ENCODE peak calls at places on chromosomes 13 and 19, in seven cellular contexts. N is thoracic aorta, X is Peyer's patch, J is endodermal cell, E is PC-9, H is MM.1S, V is pancreas. O is an unnamed sample.

GRCh38 chr19:49678970-49679831 is 2.1 kb downstream of the PRMT1 start:
- DNase-seq in N (no peak), X (no peak), J (no peak), E (no peak), H (no peak), V (no peak), O (no peak)

GRCh38 chr19:55092423-55093318 is 17.0 kb downstream of the EPS8L1 start:
- DNase-seq in N (no peak), X (no peak), J (peak; percentile 90), E (no peak), H (no peak), V (no peak), O (no peak)

GRCh38 chr19:45451181-45451849 is 16.5 kb upstream of the FOSB start:
- DNase-seq in N (no peak), X (peak; percentile 51), J (peak; percentile 69), E (no peak), H (peak; percentile 80), V (no peak), O (no peak)

GRCh38 chr13:50224534-50224933 is 209.3 kb downstream of the KCNRG start:
- DNase-seq in N (no peak), X (no peak), J (no peak), E (no peak), H (no peak), V (no peak), O (no peak)

GRCh38 chr19:49637865-49638350 is 2.0 kb downstream of the RRAS start:
- DNase-seq in N (peak; percentile 55), X (no peak), J (peak; percentile 88), E (peak; percentile 85), H (no peak), V (peak; percentile 80), O (peak; percentile 92)

GRCh38 chr19:6721773-6722172 is 1.3 kb upstream of the C3 start:
- DNase-seq in N (no peak), X (no peak), J (no peak), E (no peak), H (no peak), V (no peak), O (no peak)

GRCh38 chr13:35573639-35574038 is 97.2 kb upstream of the MAB21L1 start:
- DNase-seq in N (no peak), X (no peak), J (no peak), E (no peak), H (no peak), V (no peak), O (no peak)

GRCh38 chr19:7870571-7871279 is 3.5 kb downstream of the PRR36 start:
- DNase-seq in N (no peak), X (peak; percentile 24), J (peak; percentile 92), E (peak; percentile 91), H (peak; percentile 78), V (no peak), O (peak; percentile 33)

GRCh38 chr19:16088351-16088984 is 12.2 kb downstream of the TPM4 start:
- DNase-seq in N (no peak), X (no peak), J (peak; percentile 82), E (peak; percentile 33), H (no peak), V (no peak), O (no peak)

GRCh38 chr19:34323433-34324204 is 41.4 kb upstream of the GPI start:
- DNase-seq in N (no peak), X (no peak), J (no peak), E (no peak), H (no peak), V (no peak), O (no peak)

GRCh38 chr19:23957660-23958281 is 43.1 kb downstream of the ZNF726 start:
- DNase-seq in N (no peak), X (no peak), J (no peak), E (peak; percentile 48), H (no peak), V (no peak), O (no peak)

GRCh38 chr19:42366676-42367075 is 23.4 kb downstream of the CNFN start:
- DNase-seq in N (no peak), X (no peak), J (no peak), E (no peak), H (no peak), V (no peak), O (no peak)

GRCh38 chr13:100601716-100602115 is 13.1 kb upstream of the GGACT start:
- DNase-seq in N (no peak), X (no peak), J (no peak), E (no peak), H (no peak), V (no peak), O (no peak)

GRCh38 chr13:19674898-19675297 is 41.4 kb downstream of the MPHOSPH8 start:
- DNase-seq in N (no peak), X (no peak), J (no peak), E (no peak), H (no peak), V (no peak), O (no peak)

GRCh38 chr19:13181747-13182388 is 31.7 kb downstream of the IER2 start:
- DNase-seq in N (no peak), X (peak; percentile 55), J (no peak), E (no peak), H (no peak), V (peak; percentile 63), O (peak; percentile 77)

GRCh38 chr19:17942582-17943283 is 9.9 kb downstream of the CCDC124 start:
- DNase-seq in N (no peak), X (no peak), J (peak; percentile 69), E (no peak), H (no peak), V (no peak), O (no peak)

GRCh38 chr13:39448831-39449230 is 154.2 kb downstream of the LHFPL6 start:
- DNase-seq in N (no peak), X (no peak), J (no peak), E (no peak), H (no peak), V (no peak), O (peak; percentile 23)

GRCh38 chr13:82275644-82276043 is 1606.6 kb downstream of the SLITRK1 start:
- DNase-seq in N (no peak), X (no peak), J (no peak), E (no peak), H (no peak), V (no peak), O (no peak)

GRCh38 chr13:33132644-33133440 is 116.6 kb downstream of the KL start:
- DNase-seq in N (no peak), X (no peak), J (no peak), E (no peak), H (no peak), V (no peak), O (no peak)

GRCh38 chr19:45137179-45137761 is 23.5 kb downstream of the NKPD1 start:
- DNase-seq in N (no peak), X (peak; percentile 55), J (no peak), E (no peak), H (peak; percentile 95), V (no peak), O (peak; percentile 61)

GRCh38 chr19:46821512-46822359 is 28.9 kb downstream of the AP2S1 start:
- DNase-seq in N (no peak), X (peak; percentile 85), J (peak; percentile 58), E (no peak), H (no peak), V (no peak), O (no peak)

DNA sequence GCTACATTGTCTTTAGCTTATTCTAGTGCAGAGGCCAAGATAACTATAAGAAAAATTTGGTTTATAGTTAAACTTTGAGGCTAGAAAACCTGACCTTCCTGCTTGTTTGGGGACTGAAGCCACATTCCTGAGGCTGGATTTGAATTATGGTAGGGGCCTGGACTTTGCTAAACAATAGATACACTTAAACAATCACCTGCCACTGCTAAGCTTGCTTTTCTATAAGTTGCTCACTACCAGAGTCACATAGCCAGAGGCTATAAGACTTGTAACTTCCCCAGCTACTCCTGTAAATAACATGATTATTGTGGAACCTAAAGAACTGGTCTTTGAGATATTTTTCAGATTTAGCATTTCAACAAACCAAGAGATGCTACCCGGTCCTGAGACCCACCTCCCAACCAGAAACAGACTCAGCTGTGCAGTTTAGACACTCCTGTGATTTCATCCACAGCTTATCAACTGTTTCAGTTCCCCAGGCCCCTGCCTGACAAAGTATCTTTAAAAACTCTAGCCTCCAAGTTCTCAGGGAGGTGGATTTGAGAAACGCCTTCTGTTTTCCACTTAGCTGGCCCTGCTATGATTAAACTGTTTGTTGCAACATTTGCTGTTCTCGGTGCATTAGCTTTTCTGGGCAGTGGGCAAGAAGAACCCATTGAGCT is 77.7 kb downstream of the MIPEP start:
- DNase-seq in N (no peak), X (no peak), J (no peak), E (no peak), H (no peak), V (no peak), O (no peak)
- H3K27ac ChIP-seq in N (no peak overlapping the region), X (no peak overlapping the region), J (no peak overlapping the region), E (no peak overlapping the region), H (no peak overlapping the region), V (no peak overlapping the region), O (no peak overlapping the region)

DNA sequence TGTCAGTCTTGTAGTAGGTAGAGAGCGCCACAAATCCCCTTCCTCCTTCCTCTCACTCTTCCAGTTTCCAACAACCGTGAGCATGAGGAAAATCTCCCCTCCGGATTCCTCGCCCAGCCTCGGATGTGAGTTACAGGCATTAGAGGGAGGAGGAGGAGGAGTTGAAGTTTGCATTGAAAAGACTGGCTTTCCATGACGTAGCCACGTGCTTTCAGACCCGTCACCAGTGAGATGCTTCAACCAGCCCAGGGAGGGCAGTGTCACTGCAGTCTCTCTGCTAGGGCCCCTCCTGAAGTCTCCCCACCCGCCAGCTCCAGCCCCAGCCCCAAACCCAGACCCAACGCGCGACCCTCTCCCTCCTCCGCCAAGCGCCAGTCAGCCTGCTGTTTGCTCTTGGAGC is 444 bp upstream of the FGF14 start:
- DNase-seq in N (no peak), X (no peak), J (peak; percentile 87), E (no peak), H (no peak), V (peak; percentile 44), O (peak; percentile 11)
- TF ChIP-seq CTCF in N (no peak), X (no peak), J (peak; percentile 58), E (no peak), H (no peak), V (no peak), O (no peak)

DNA sequence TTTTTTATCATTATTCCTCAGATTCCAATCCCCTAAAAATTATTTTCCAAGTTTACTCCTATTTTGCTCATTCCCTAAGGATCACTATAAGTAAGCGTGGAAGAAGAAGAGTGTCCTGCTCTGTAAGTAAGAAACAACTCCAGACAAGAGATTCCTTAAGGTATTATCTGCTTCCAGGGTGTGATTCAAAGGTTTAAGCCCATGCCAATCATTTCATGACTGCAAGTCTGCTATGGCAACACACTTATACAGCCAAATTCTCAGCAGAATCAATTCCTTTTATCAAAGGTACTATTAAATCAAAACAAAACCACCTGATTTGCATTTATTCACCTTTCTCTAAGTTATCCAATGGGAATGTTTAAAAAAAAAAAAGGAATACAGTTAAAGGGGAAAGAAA is 43.7 kb downstream of the FOXO1 start:
- DNase-seq in N (no peak), X (no peak), J (no peak), E (no peak), H (no peak), V (no peak), O (no peak)
- H3K4me1 ChIP-seq in N (peaks cover 25% of the 10 kb centered on the region), X (peaks cover 11% of the 10 kb centered on the region), J (peaks cover 7% of the 10 kb centered on the region), E (peaks cover 22% of the 10 kb centered on the region), H (no peaks in the 10 kb centered on the region), V (peaks cover 24% of the 10 kb centered on the region), O (peaks cover 14% of the 10 kb centered on the region)

DNA sequence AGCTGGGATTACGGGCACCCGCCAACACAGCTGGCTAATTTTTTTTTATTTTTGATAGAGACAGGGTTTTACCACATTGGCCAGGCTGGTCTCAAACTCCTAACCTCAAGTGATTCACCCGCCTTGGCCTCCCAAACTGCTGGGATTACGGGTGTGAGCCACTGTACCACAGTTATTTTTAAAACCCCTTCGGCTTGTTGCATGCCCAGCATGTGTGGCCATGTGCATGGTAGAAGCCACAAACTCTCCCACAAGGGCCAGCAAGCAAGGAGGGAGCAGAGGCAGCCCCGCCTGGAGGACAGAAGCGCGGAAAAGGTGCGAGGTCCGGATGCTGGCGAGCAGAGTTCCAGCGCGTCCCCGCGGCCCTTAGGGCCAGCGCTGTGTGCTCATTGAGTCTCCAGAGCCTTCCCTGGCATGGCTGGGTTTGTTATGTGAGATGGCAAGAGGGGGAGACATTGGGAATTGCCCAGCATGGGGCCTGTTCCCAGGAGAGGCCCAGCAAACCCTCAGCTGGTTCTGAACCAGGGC is 12.9 kb downstream of the THOP1 start:
- DNase-seq in N (no peak), X (no peak), J (no peak), E (no peak), H (no peak), V (no peak), O (no peak)
- H3K27ac ChIP-seq in N (no peak overlapping the region), X (no peak overlapping the region), J (no peak overlapping the region), E (no peak overlapping the region), H (no peak overlapping the region), V (no peak overlapping the region), O (peak overlapping the region; percentile 85)

O was measured in heart right ventricle.